ENCODE peak calls at places on chromosomes 16 and 17, in five cellular contexts. Y, E, C, A and F are unnamed samples.

GRCh38 chr17:82244413-82245140 is 15.7 kb downstream of the SLC16A3 start:
- DNase-seq in Y (no peak), E (no peak), C (peak), A (peak), F (no peak)

GRCh38 chr16:30445408-30446202 is at the start of gene SEPHS2:
- DNase-seq in Y (peak), E (peak), C (peak), A (peak), F (peak)

GRCh38 chr17:59616253-59616920 is 3.3 kb upstream of the CLTC start:
- DNase-seq in Y (no peak), E (no peak), C (peak), A (no peak), F (no peak)

GRCh38 chr16:76897816-76898215 is 293.2 kb upstream of the MON1B start:
- DNase-seq in Y (no peak), E (no peak), C (no peak), A (no peak), F (no peak)

GRCh38 chr17:80119839-80120238 is 18.5 kb downstream of the GAA start:
- DNase-seq in Y (no peak), E (no peak), C (no peak), A (no peak), F (no peak)

GRCh38 chr16:81170824-81171223 is 67.7 kb upstream of the BCO1 start:
- DNase-seq in Y (no peak), E (no peak), C (no peak), A (no peak), F (peak)

GRCh38 chr16:28133666-28134065 is 70.2 kb upstream of the GSG1L start:
- DNase-seq in Y (no peak), E (no peak), C (no peak), A (no peak), F (no peak)

GRCh38 chr17:60224064-60224463 is 74.3 kb downstream of the CA4 start:
- DNase-seq in Y (no peak), E (no peak), C (no peak), A (no peak), F (no peak)

GRCh38 chr16:85430523-85431381 is 182.4 kb upstream of the GSE1 start:
- DNase-seq in Y (no peak), E (no peak), C (no peak), A (no peak), F (peak)

GRCh38 chr17:81508639-81509047 is 4.0 kb downstream of the ACTG1 start:
- DNase-seq in Y (no peak), E (peak), C (no peak), A (no peak), F (no peak)

GRCh38 chr16:74451951-74452758 is 30.9 kb upstream of the CLEC18B start:
- DNase-seq in Y (peak), E (no peak), C (no peak), A (no peak), F (no peak)

GRCh38 chr17:75749545-75750389 is 15.2 kb downstream of the GALK1 start:
- DNase-seq in Y (no peak), E (no peak), C (peak), A (peak), F (peak)

GRCh38 chr17:76865174-76865573 is 3.0 kb upstream of the MGAT5B start:
- DNase-seq in Y (no peak), E (no peak), C (no peak), A (no peak), F (no peak)

GRCh38 chr16:59535298-59535697 is 801.2 kb upstream of the GOT2 start:
- DNase-seq in Y (no peak), E (no peak), C (no peak), A (no peak), F (no peak)

GRCh38 chr17:46157443-46158107 is 35.7 kb downstream of the KANSL1 start:
- DNase-seq in Y (no peak), E (no peak), C (no peak), A (no peak), F (no peak)

GRCh38 chr17:67993998-67994361 is 2.3 kb downstream of the C17orf58 start:
- DNase-seq in Y (no peak), E (no peak), C (peak), A (peak), F (no peak)

GRCh38 chr17:82372591-82373452 is 1.3 kb downstream of the UTS2R start:
- DNase-seq in Y (no peak), E (no peak), C (no peak), A (no peak), F (no peak)

GRCh38 chr16:55678061-55678935 is 22.5 kb downstream of the SLC6A2 start:
- DNase-seq in Y (no peak), E (no peak), C (no peak), A (no peak), F (no peak)

GRCh38 chr17:62704381-62704971 is 77.0 kb downstream of the MRC2 start:
- DNase-seq in Y (no peak), E (no peak), C (no peak), A (no peak), F (peak)

DNA sequence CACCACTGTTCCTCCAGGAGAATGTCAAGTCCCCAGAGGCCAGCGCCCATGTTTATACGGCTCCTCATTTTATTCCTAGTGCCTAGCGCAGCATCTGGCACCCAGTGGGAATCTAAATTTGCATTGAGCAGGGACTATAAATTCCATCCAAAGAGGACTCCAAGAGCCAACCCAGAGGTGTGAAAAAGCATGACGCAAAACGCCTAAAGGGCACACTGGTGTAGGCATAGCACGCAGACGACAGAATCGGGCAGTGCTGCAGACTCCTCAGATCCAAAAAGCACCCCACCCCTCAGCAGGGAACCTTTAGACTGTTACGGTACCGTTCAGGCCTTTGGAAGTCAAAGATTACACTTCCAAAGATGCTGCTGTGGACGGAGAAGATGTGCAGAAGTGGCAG is 19.5 kb downstream of the TEKT5 start:
- DNase-seq in Y (no peak), E (no peak), C (no peak), A (no peak), F (no peak)
- TF ChIP-seq SP1 in Y (no peak), E (no peak), C (no peak), A (no peak), F (no peak)

DNA sequence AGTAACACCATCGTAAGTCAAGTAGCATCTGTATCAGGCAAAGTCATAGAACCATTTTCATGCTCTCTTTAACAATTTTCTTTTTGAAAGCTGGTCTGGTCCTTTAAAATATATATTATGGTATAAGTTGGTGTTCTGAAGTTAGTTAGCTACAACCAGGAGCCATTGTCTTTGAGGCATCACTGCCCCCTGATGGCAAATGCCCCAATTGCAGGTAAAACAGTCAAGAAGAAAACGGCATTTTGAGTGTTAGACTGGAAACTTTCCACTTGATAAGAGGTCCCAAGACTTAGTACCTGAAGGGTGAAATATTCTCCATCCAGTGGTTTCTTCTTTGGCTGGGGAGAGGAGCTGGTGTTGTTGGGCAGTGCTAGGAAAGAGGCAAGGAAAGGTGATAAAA is 14.1 kb downstream of the TP53 start:
- DNase-seq in Y (peak), E (no peak), C (peak), A (peak), F (peak)
- TF ChIP-seq SP1 in Y (no peak), E (no peak), C (no peak), A (no peak), F (no peak)

DNA sequence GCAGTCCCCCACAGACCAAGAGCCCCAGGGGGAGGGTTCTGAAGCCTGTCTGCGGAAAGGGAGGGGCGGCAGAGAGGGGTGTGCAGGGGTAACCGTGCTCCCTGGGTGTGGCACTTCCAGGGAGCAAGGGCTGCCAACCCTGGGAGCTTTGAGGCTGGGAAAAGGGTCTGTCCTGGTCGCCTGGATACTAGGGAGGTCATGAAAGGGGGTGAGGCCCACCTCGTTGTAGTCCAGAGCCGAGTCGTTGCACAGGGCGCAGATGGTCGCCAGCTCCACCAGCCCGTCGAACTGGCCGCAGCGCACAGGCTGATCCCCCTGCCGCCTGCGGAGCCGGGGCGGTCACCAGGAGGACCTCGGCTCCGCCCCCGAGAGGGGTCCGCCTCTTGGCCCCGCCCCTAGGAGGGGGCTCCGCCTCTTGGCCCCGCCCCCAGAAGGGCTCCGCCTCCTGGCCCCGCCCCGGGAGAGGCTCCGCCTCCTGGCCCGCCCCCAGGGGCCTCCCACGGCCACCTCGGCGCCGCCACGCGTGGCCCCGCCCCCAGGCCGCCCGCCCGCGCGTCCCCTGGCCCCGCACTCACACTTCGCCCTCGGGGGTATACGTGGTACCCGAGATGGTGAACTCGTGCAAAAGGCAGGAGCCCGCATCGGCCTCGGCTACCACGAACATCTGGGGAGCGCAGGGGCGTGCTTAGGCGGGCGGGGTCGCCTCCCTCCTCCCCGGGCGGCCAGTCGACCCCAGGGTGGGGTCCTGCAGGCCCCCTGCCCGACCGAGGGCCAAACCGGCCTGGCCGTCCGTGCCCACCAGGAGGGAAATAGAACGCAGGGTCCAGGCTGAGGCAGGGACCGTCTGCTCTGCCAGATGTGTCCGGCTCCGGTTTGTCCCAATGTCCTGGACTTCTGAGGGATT is 19.5 kb downstream of the ATP2A3 start:
- DNase-seq in Y (no peak), E (peak), C (peak), A (peak), F (peak)
- TF ChIP-seq SP1 in Y (no peak), E (no peak), C (peak), A (no peak), F (peak)

DNA sequence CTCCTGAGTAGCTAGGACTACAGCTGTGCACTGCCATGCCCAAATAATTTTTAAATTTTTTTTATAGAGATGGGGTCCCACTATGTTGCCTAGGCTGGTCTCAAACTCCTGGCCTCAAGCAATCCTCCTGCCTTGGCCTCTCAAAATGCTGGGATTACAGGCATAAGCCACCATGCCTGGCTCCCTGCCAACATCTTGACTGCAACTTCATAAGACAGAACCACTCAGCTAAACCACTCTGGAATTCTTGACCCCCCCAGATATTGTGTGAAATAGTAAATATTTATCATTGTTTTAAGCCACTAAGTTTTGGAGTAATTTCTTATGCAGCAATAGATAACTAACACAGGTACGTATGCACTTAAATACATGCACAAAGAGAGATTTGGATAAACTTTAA is 26.0 kb downstream of the DYNLL2 start:
- DNase-seq in Y (no peak), E (no peak), C (no peak), A (no peak), F (no peak)
- TF ChIP-seq SP1 in Y (no peak), E (no peak), C (no peak), A (no peak), F (no peak)

DNA sequence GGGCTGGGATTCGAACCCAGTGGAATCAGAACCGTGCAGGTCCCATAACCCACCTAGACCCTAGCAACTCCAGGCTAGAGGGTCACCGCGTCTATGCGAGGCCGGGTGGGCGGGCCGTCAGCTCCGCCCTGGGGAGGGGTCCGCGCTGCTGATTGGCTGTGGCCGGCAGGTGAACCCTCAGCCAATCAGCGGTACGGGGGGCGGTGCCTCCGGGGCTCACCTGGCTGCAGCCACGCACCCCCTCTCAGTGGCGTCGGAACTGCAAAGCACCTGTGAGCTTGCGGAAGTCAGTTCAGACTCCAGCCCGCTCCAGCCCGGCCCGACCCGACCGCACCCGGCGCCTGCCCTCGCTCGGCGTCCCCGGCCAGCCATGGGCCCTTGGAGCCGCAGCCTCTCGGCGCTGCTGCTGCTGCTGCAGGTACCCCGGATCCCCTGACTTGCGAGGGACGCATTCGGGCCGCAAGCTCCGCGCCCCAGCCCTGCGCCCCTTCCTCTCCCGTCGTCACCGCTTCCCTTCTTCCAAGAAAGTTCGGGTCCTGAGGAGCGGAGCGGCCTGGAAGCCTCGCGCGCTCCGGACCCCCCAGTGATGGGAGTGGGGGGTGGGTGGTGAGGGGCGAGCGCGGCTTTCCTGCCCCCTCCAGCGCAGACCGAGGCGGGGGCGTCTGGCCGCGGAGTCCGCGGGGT is at the start of gene CDH1:
- DNase-seq in Y (no peak), E (peak), C (no peak), A (peak), F (peak)
- TF ChIP-seq SP1 in Y (no peak), E (peak), C (no peak), A (no peak), F (peak)

GRCh38 chr17:79073706-79074088 is 927 bp upstream of the ENGASE start:
- DNase-seq in Y (no peak), E (no peak), C (no peak), A (no peak), F (no peak)

GRCh38 chr17:79077587-79077986 is 3.0 kb downstream of the ENGASE start:
- DNase-seq in Y (no peak), E (no peak), C (no peak), A (no peak), F (no peak)

GRCh38 chr17:79075861-79076406 is 1.3 kb downstream of the ENGASE start:
- DNase-seq in Y (no peak), E (no peak), C (peak), A (no peak), F (no peak)

GRCh38 chr17:79074650-79075432 is at the start of gene ENGASE:
- DNase-seq in Y (peak), E (peak), C (peak), A (peak), F (peak)

GRCh38 chr17:79075433-79075805 is 795 bp downstream of the ENGASE start:
- DNase-seq in Y (no peak), E (no peak), C (no peak), A (no peak), F (no peak)
- TF ChIP-seq SP1 in Y (no peak), E (no peak), C (no peak), A (no peak), F (no peak)

DNA sequence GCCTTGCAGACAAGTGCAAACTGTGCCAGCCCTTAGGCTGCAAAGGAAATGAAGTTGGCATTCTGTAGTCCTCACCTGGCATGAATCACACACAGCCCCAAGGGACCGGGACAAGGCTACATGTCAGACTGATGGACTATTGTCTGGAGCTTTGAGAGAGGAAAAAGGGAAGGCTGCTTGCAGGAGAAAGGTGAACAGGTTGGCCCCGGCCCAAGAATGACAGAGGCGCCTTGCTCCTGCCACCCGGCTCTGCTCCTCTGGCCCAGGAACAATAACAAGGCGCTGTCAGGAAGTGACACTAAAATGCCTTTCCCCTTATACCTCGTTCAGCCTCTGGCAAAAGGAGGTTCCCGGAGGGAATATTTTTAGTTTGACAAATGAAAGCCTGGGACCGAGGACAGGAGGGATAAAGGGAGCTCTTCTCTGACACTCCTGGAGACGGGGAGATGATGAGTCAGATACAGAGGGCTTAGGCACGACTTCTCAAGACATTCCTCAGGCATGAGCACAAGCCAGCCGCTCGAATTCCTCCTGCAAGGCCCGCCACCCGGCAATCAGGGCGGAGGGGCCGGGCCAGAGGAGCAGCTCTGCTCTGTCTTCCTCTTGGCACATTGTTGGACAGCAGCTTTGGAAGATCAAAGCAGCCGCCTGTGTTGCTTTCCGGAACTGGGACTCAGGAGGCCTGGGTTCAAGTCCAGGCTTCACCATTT is 105.8 kb downstream of the NOG start:
- DNase-seq in Y (no peak), E (peak), C (no peak), A (peak), F (peak)
- TF ChIP-seq SP1 in Y (no peak), E (peak), C (no peak), A (no peak), F (no peak)

GRCh38 chr17:69265873-69266272 is 37.2 kb upstream of the ABCA10 start:
- DNase-seq in Y (no peak), E (no peak), C (no peak), A (no peak), F (no peak)

GRCh38 chr17:69269174-69269998 is 40.8 kb upstream of the ABCA10 start:
- DNase-seq in Y (no peak), E (no peak), C (no peak), A (no peak), F (no peak)

GRCh38 chr17:69267219-69267618 is 38.6 kb upstream of the ABCA10 start:
- DNase-seq in Y (no peak), E (no peak), C (no peak), A (no peak), F (no peak)

DNA sequence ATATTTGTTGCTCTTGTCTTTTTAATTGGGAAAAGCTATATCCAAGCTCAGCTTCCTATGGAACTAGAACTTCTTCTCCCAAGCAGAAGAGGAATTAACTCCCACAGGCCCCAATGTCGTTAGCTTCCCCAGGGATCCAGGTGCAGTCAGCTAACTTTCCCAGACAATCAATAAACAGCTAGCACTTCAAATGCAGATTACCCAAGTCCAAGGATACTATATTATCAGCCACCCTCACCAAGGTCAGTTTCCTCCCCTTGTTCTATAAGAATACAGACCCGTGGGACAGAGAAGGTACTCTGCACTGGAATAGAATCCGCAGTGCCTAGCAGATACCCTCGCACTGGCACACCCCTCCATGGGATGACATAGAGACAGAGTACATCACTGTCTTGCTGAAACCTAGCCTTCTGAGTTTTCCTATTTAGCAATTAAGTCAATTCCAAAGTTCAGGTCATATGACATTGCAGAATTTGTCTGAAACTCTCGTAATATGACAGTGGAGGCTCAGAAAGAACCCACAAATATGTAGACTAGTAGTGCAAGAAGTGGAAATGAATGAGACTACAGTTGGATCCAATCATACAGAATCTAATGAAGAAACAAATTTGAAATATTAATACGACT is 39.9 kb upstream of the ABCA10 start:
- DNase-seq in Y (no peak), E (no peak), C (no peak), A (no peak), F (no peak)
- TF ChIP-seq SP1 in Y (no peak), E (no peak), C (no peak), A (no peak), F (no peak)